ENCODE peak calls at places on chromosomes 7 and 10, in seven cellular contexts. One of them, this sample, is unnamed.

GRCh38 chr7:82530361-82530760 is 86.8 kb upstream of the CACNA2D1 start:
- DNase-seq in HepG2: no peak
- DNase-seq in breast epithelium: no peak
- DNase-seq in testis: no peak
- DNase-seq in suprapubic skin: no peak
- DNase-seq in heart left ventricle: no peak
- DNase-seq in IMR-90: no peak
- DNase-seq in this sample: no peak

GRCh38 chr7:135352285-135352684 is 118.6 kb downstream of the STRA8 start:
- DNase-seq in heart left ventricle: no peak
- DNase-seq in HepG2: no peak
- DNase-seq in IMR-90: no peak
- DNase-seq in testis: no peak
- DNase-seq in suprapubic skin: no peak
- DNase-seq in breast epithelium: no peak
- DNase-seq in this sample: no peak

GRCh38 chr10:47359101-47359500 is 10.9 kb downstream of the RBP3 start:
- DNase-seq in heart left ventricle: no peak
- DNase-seq in suprapubic skin: peak; percentile 27
- DNase-seq in testis: no peak
- DNase-seq in breast epithelium: peak; percentile 30
- DNase-seq in HepG2: no peak
- DNase-seq in IMR-90: no peak
- DNase-seq in this sample: no peak

GRCh38 chr10:69421611-69422308 is 5.0 kb upstream of the TACR2 start:
- DNase-seq in IMR-90: peak; percentile 41
- DNase-seq in heart left ventricle: peak; percentile 93
- DNase-seq in breast epithelium: no peak
- DNase-seq in suprapubic skin: peak; percentile 40
- DNase-seq in testis: no peak
- DNase-seq in HepG2: no peak
- DNase-seq in this sample: peak; percentile 32

GRCh38 chr7:1065263-1066260 is 21.2 kb downstream of the GPR146 start:
- DNase-seq in IMR-90: peak; percentile 58
- DNase-seq in breast epithelium: peak; percentile 83
- DNase-seq in heart left ventricle: peak; percentile 88
- DNase-seq in HepG2: peak; percentile 46
- DNase-seq in suprapubic skin: peak; percentile 86
- DNase-seq in testis: peak; percentile 87
- DNase-seq in this sample: peak; percentile 78

GRCh38 chr7:27185708-27186449 is 847 bp upstream of the HOXA11 start:
- DNase-seq in suprapubic skin: peak; percentile 72
- DNase-seq in testis: peak; percentile 9
- DNase-seq in IMR-90: no peak
- DNase-seq in heart left ventricle: no peak
- DNase-seq in HepG2: no peak
- DNase-seq in breast epithelium: peak; percentile 39
- DNase-seq in this sample: no peak

GRCh38 chr7:55351263-55351662 is 13.9 kb upstream of the LANCL2 start:
- DNase-seq in suprapubic skin: no peak
- DNase-seq in heart left ventricle: no peak
- DNase-seq in testis: no peak
- DNase-seq in IMR-90: no peak
- DNase-seq in breast epithelium: no peak
- DNase-seq in HepG2: no peak
- DNase-seq in this sample: no peak

GRCh38 chr7:151537818-151538561 is 18.3 kb upstream of the RHEB start:
- DNase-seq in testis: peak; percentile 68
- DNase-seq in heart left ventricle: no peak
- DNase-seq in breast epithelium: no peak
- DNase-seq in HepG2: no peak
- DNase-seq in suprapubic skin: no peak
- DNase-seq in IMR-90: peak; percentile 18
- DNase-seq in this sample: peak; percentile 75

GRCh38 chr10:51063659-51064535 is 10.4 kb upstream of the PRKG1 start:
- DNase-seq in HepG2: peak; percentile 7
- DNase-seq in breast epithelium: no peak
- DNase-seq in IMR-90: peak; percentile 77
- DNase-seq in suprapubic skin: no peak
- DNase-seq in heart left ventricle: no peak
- DNase-seq in testis: no peak
- DNase-seq in this sample: no peak

GRCh38 chr10:124180947-124181549 is 87.7 kb upstream of the CHST15 start:
- DNase-seq in testis: no peak
- DNase-seq in breast epithelium: no peak
- DNase-seq in heart left ventricle: no peak
- DNase-seq in suprapubic skin: no peak
- DNase-seq in IMR-90: no peak
- DNase-seq in HepG2: no peak
- DNase-seq in this sample: no peak

GRCh38 chr7:132251327-132251659 is 325.0 kb downstream of the PLXNA4 start:
- DNase-seq in suprapubic skin: peak; percentile 78
- DNase-seq in testis: peak; percentile 97
- DNase-seq in HepG2: peak; percentile 87
- DNase-seq in breast epithelium: peak; percentile 95
- DNase-seq in heart left ventricle: peak; percentile 81
- DNase-seq in IMR-90: no peak
- DNase-seq in this sample: peak; percentile 98

GRCh38 chr10:128398103-128398502 is 271.9 kb upstream of the MKI67 start:
- DNase-seq in suprapubic skin: no peak
- DNase-seq in testis: no peak
- DNase-seq in breast epithelium: no peak
- DNase-seq in heart left ventricle: no peak
- DNase-seq in IMR-90: no peak
- DNase-seq in HepG2: no peak
- DNase-seq in this sample: no peak

GRCh38 chr7:152663101-152663740 is 12.7 kb downstream of the XRCC2 start:
- DNase-seq in breast epithelium: no peak
- DNase-seq in IMR-90: no peak
- DNase-seq in suprapubic skin: no peak
- DNase-seq in HepG2: no peak
- DNase-seq in testis: no peak
- DNase-seq in heart left ventricle: no peak
- DNase-seq in this sample: no peak

GRCh38 chr10:116097239-116097751 is 175.7 kb downstream of the GFRA1 start:
- DNase-seq in HepG2: no peak
- DNase-seq in IMR-90: no peak
- DNase-seq in suprapubic skin: no peak
- DNase-seq in testis: no peak
- DNase-seq in heart left ventricle: no peak
- DNase-seq in breast epithelium: no peak
- DNase-seq in this sample: no peak

GRCh38 chr7:46854958-46855473 is 726.9 kb downstream of the TNS3 start:
- DNase-seq in breast epithelium: no peak
- DNase-seq in IMR-90: peak; percentile 75
- DNase-seq in testis: no peak
- DNase-seq in heart left ventricle: no peak
- DNase-seq in suprapubic skin: no peak
- DNase-seq in HepG2: no peak
- DNase-seq in this sample: no peak

GRCh38 chr10:103676851-103677417 is 178.4 kb downstream of the SH3PXD2A start:
- DNase-seq in suprapubic skin: peak; percentile 91
- DNase-seq in breast epithelium: no peak
- DNase-seq in IMR-90: peak; percentile 95
- DNase-seq in testis: peak; percentile 68
- DNase-seq in HepG2: no peak
- DNase-seq in heart left ventricle: peak; percentile 72
- DNase-seq in this sample: no peak

GRCh38 chr7:86469680-86470295 is 173.9 kb upstream of the GRM3 start:
- DNase-seq in testis: peak; percentile 89
- DNase-seq in breast epithelium: no peak
- DNase-seq in suprapubic skin: no peak
- DNase-seq in IMR-90: peak; percentile 55
- DNase-seq in heart left ventricle: no peak
- DNase-seq in HepG2: peak; percentile 70
- DNase-seq in this sample: peak; percentile 6

GRCh38 chr7:150897502-150898474 is 45.5 kb downstream of the AOC1 start:
- DNase-seq in heart left ventricle: no peak
- DNase-seq in IMR-90: no peak
- DNase-seq in testis: no peak
- DNase-seq in breast epithelium: no peak
- DNase-seq in HepG2: no peak
- DNase-seq in suprapubic skin: no peak
- DNase-seq in this sample: no peak

GRCh38 chr10:43872644-43873043 is 224.0 kb upstream of the ZNF32 start:
- DNase-seq in IMR-90: no peak
- DNase-seq in heart left ventricle: no peak
- DNase-seq in suprapubic skin: no peak
- DNase-seq in HepG2: no peak
- DNase-seq in testis: no peak
- DNase-seq in breast epithelium: no peak
- DNase-seq in this sample: no peak

GRCh38 chr10:23341004-23341403 is 3.6 kb downstream of the C10orf67 start:
- DNase-seq in HepG2: no peak
- DNase-seq in suprapubic skin: no peak
- DNase-seq in breast epithelium: no peak
- DNase-seq in IMR-90: peak; percentile 30
- DNase-seq in heart left ventricle: no peak
- DNase-seq in testis: no peak
- DNase-seq in this sample: no peak

GRCh38 chr7:60706-61105 is 131.7 kb upstream of the FAM20C start:
- DNase-seq in suprapubic skin: peak; percentile 30
- DNase-seq in breast epithelium: no peak
- DNase-seq in heart left ventricle: peak; percentile 9
- DNase-seq in testis: no peak
- DNase-seq in IMR-90: no peak
- DNase-seq in HepG2: no peak
- DNase-seq in this sample: no peak

GRCh38 chr7:120797026-120797645 is 60.8 kb downstream of the TSPAN12 start:
- DNase-seq in testis: no peak
- DNase-seq in IMR-90: no peak
- DNase-seq in suprapubic skin: no peak
- DNase-seq in breast epithelium: no peak
- DNase-seq in heart left ventricle: no peak
- DNase-seq in HepG2: no peak
- DNase-seq in this sample: no peak

GRCh38 chr10:74083304-74083703 is 67.3 kb downstream of the AP3M1 start:
- DNase-seq in IMR-90: no peak
- DNase-seq in HepG2: no peak
- DNase-seq in heart left ventricle: no peak
- DNase-seq in suprapubic skin: no peak
- DNase-seq in testis: no peak
- DNase-seq in breast epithelium: no peak
- DNase-seq in this sample: no peak
- H3K36me3 ChIP-seq in IMR-90: peaks cover 34% of the 10 kb centered on the region
- H3K36me3 ChIP-seq in HepG2: peaks cover 12% of the 10 kb centered on the region
- H3K36me3 ChIP-seq in heart left ventricle: no peaks in the 10 kb centered on the region
- H3K36me3 ChIP-seq in suprapubic skin: peaks cover 25% of the 10 kb centered on the region
- H3K36me3 ChIP-seq in testis: no peaks in the 10 kb centered on the region
- H3K36me3 ChIP-seq in breast epithelium: no peaks in the 10 kb centered on the region
- H3K36me3 ChIP-seq in this sample: no peaks in the 10 kb centered on the region

DNA sequence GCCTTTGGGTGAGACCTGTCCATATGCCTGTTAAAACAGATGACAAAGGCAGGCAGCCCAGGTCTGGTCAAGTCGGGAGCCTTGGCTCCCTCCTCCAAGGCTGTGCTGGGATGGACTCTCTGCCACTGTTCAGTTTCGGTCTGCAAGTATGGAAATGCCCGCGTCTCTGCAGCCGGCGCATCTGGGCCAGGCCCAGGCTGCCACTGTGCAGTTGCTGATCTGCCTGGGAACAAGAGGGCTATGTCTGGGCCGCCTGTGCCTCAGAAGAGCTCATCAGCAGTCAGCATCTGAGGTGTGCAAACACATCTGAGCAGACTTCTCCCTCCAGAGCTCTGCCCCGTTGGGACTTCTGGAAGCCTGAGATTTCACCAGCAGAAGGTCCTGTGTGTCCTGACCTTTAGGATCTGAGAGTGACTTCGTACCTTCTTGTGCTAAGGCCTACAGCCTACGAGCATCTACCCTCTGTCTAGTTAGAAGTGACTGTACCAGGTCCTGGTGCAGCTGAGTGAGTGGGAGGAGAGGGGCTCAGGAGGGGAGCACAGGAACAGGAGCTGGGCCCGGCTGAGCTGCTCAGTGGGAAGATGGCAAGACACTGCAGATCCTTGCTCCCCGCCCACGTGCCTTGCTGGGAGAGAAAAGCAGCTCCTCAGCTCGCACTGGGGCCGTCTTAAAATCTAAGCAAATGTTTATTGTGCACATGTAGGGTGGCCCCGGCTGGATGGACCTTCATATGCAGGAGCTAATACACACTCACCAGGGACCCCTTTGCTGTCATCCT is 50.9 kb downstream of the DOCK1 start:
- DNase-seq in heart left ventricle: no peak
- DNase-seq in testis: no peak
- DNase-seq in HepG2: no peak
- DNase-seq in IMR-90: no peak
- DNase-seq in suprapubic skin: no peak
- DNase-seq in breast epithelium: no peak
- DNase-seq in this sample: no peak
- TF ChIP-seq POLR2A in heart left ventricle: no peak
- TF ChIP-seq POLR2A in testis: no peak
- TF ChIP-seq POLR2A in HepG2: no peak
- TF ChIP-seq POLR2A in IMR-90: no peak
- TF ChIP-seq POLR2A in suprapubic skin: no peak
- TF ChIP-seq POLR2A in breast epithelium: no peak
- TF ChIP-seq POLR2A in this sample: no peak

GRCh38 chr10:111004016-111004415 is 72.8 kb upstream of the ADRA2A start:
- DNase-seq in testis: no peak
- DNase-seq in HepG2: no peak
- DNase-seq in IMR-90: no peak
- DNase-seq in heart left ventricle: no peak
- DNase-seq in breast epithelium: no peak
- DNase-seq in suprapubic skin: no peak
- DNase-seq in this sample: no peak
- H3K36me3 ChIP-seq in testis: no peaks in the 10 kb centered on the region
- H3K36me3 ChIP-seq in HepG2: peaks cover 20% of the 10 kb centered on the region
- H3K36me3 ChIP-seq in IMR-90: peaks cover 6% of the 10 kb centered on the region
- H3K36me3 ChIP-seq in heart left ventricle: no peaks in the 10 kb centered on the region
- H3K36me3 ChIP-seq in breast epithelium: no peaks in the 10 kb centered on the region
- H3K36me3 ChIP-seq in suprapubic skin: peaks cover 38% of the 10 kb centered on the region
- H3K36me3 ChIP-seq in this sample: no peaks in the 10 kb centered on the region

GRCh38 chr10:32346134-32346550 is 816 bp downstream of the EPC1 start:
- DNase-seq in breast epithelium: peak; percentile 96
- DNase-seq in suprapubic skin: peak; percentile 98
- DNase-seq in testis: peak; percentile 96
- DNase-seq in HepG2: peak; percentile 91
- DNase-seq in heart left ventricle: peak; percentile 97
- DNase-seq in IMR-90: peak; percentile 94
- DNase-seq in this sample: peak; percentile 96

GRCh38 chr10:32348297-32349198 is 1.6 kb upstream of the EPC1 start:
- DNase-seq in HepG2: no peak
- DNase-seq in breast epithelium: no peak
- DNase-seq in testis: peak; percentile 45
- DNase-seq in heart left ventricle: no peak
- DNase-seq in IMR-90: no peak
- DNase-seq in suprapubic skin: no peak
- DNase-seq in this sample: no peak

GRCh38 chr10:32347363-32347735 is 391 bp upstream of the EPC1 start:
- DNase-seq in HepG2: no peak
- DNase-seq in heart left ventricle: no peak
- DNase-seq in suprapubic skin: peak; percentile 80
- DNase-seq in IMR-90: no peak
- DNase-seq in breast epithelium: no peak
- DNase-seq in testis: no peak
- DNase-seq in this sample: no peak

GRCh38 chr10:32349199-32349585 is 2.2 kb upstream of the EPC1 start:
- DNase-seq in breast epithelium: no peak
- DNase-seq in testis: no peak
- DNase-seq in suprapubic skin: no peak
- DNase-seq in heart left ventricle: no peak
- DNase-seq in IMR-90: no peak
- DNase-seq in HepG2: no peak
- DNase-seq in this sample: no peak

GRCh38 chr10:32346551-32347362 is at the start of gene EPC1:
- DNase-seq in HepG2: peak; percentile 74
- DNase-seq in suprapubic skin: peak; percentile 91
- DNase-seq in heart left ventricle: peak; percentile 91
- DNase-seq in testis: peak; percentile 90
- DNase-seq in IMR-90: peak; percentile 86
- DNase-seq in breast epithelium: peak; percentile 80
- DNase-seq in this sample: peak; percentile 82
- TF ChIP-seq POLR2A in HepG2: peak; percentile 97
- TF ChIP-seq POLR2A in suprapubic skin: peak; percentile 68
- TF ChIP-seq POLR2A in heart left ventricle: peak; percentile 53
- TF ChIP-seq POLR2A in testis: no peak
- TF ChIP-seq POLR2A in IMR-90: peak; percentile 97
- TF ChIP-seq POLR2A in breast epithelium: peak; percentile 79
- TF ChIP-seq POLR2A in this sample: peak; percentile 88

This sample was measured in prostate gland.